ENCODE peak calls at places on chromosomes 4 and X, in six cellular contexts. L is stimulated activated naive CD4-positive, alpha-beta T cell; E is Caco-2; B is HEK293T; R is foreskin fibroblast; W is GM03348. F is an unnamed sample.

GRCh38 chrX:50117477-50117876 is 83.3 kb downstream of the AKAP4 start:
- DNase-seq in W (no peak), R (no peak), B (no peak), E (no peak), L (no peak), F (no peak)

GRCh38 chr4:170979736-170980135 is 833.5 kb upstream of the GALNTL6 start:
- DNase-seq in E (no peak), W (no peak), B (no peak), R (no peak), L (no peak), F (no peak)

GRCh38 chr4:19945979-19946380 is 305.7 kb upstream of the SLIT2 start:
- DNase-seq in R (peak), L (no peak), W (peak), B (no peak), E (no peak), F (no peak)

GRCh38 chrX:39950035-39950688 is 147.6 kb downstream of the BCOR start:
- DNase-seq in R (peak), L (no peak), W (peak), B (no peak), E (peak), F (no peak)

GRCh38 chrX:154476821-154477220 is 2.3 kb downstream of the LAGE3 start:
- DNase-seq in B (no peak), W (no peak), L (no peak), E (no peak), R (no peak), F (no peak)

GRCh38 chr4:174100910-174101309 is 182.6 kb downstream of the FBXO8 start:
- DNase-seq in W (no peak), R (no peak), L (no peak), B (no peak), E (no peak), F (no peak)

GRCh38 chr4:90234916-90235547 is 107.8 kb downstream of the CCSER1 start:
- DNase-seq in R (no peak), E (no peak), B (no peak), W (no peak), L (no peak), F (no peak)

GRCh38 chrX:9102956-9103355 is 69.0 kb upstream of the FAM9B start:
- DNase-seq in W (no peak), R (no peak), L (no peak), B (no peak), E (no peak), F (no peak)

GRCh38 chrX:140346711-140347110 is 158.2 kb downstream of the SOX3 start:
- DNase-seq in B (no peak), E (no peak), L (no peak), R (no peak), W (no peak), F (no peak)

GRCh38 chr4:158159718-158160094 is 13.1 kb downstream of the GASK1B start:
- DNase-seq in L (no peak), R (no peak), E (no peak), W (no peak), B (no peak), F (no peak)